ENCODE peak calls at places on chromosomes 16 and 17, in five cellular contexts. C, P, M, D and A are unnamed samples. For H3K9me3, the result is how much of the 10 kb centered on the place peaks cover.

GRCh38 chr17:79615926-79616325 is 5.1 kb upstream of the RBFOX3 start:
- DNase-seq in C (no peak), P (no peak), M (no peak), D (no peak), A (no peak)

GRCh38 chr17:76868176-76868668 is at the start of gene MGAT5B:
- DNase-seq in C (peak), P (peak), M (peak), D (peak), A (peak)

GRCh38 chr17:76444518-76445311 is 8.2 kb downstream of the UBE2O start:
- DNase-seq in C (no peak), P (no peak), M (no peak), D (no peak), A (peak)

GRCh38 chr16:2226918-2227317 is 3.5 kb downstream of the E4F1 start:
- DNase-seq in C (no peak), P (no peak), M (no peak), D (no peak), A (no peak)

GRCh38 chr17:77464988-77465357 is 324.2 kb downstream of the SEC14L1 start:
- DNase-seq in C (no peak), P (no peak), M (no peak), D (no peak), A (no peak)

GRCh38 chr17:58330997-58331814 is 2.6 kb upstream of the TSPOAP1 start:
- DNase-seq in C (peak), P (no peak), M (peak), D (peak), A (no peak)

GRCh38 chr17:77068915-77069314 is 71.9 kb upstream of the SEC14L1 start:
- DNase-seq in C (no peak), P (no peak), M (no peak), D (no peak), A (no peak)

GRCh38 chr17:29400818-29401217 is 10.7 kb downstream of the TAOK1 start:
- DNase-seq in C (no peak), P (no peak), M (no peak), D (no peak), A (no peak)

GRCh38 chr16:23072084-23072599 is 77.1 kb downstream of the USP31 start:
- DNase-seq in C (no peak), P (no peak), M (peak), D (no peak), A (no peak)

GRCh38 chr17:2150871-2151270 is 96.0 kb downstream of the HIC1 start:
- DNase-seq in C (no peak), P (no peak), M (no peak), D (no peak), A (no peak)

GRCh38 chr16:47004652-47005051 is 31.2 kb upstream of the DNAJA2 start:
- DNase-seq in C (no peak), P (no peak), M (no peak), D (no peak), A (no peak)

GRCh38 chr16:80912651-80913050 is 94.0 kb downstream of the CMC2 start:
- DNase-seq in C (no peak), P (no peak), M (no peak), D (no peak), A (no peak)

GRCh38 chr17:76138234-76138895 is 2.7 kb downstream of the FOXJ1 start:
- DNase-seq in C (no peak), P (peak), M (no peak), D (no peak), A (no peak)

GRCh38 chr17:79495665-79496064 is 115.2 kb downstream of the RBFOX3 start:
- DNase-seq in C (no peak), P (peak), M (no peak), D (no peak), A (no peak)

GRCh38 chr17:7884581-7885356 is 3.8 kb upstream of the CHD3 start:
- DNase-seq in C (peak), P (no peak), M (peak), D (no peak), A (peak)

GRCh38 chr17:45155483-45155882 is 6.2 kb upstream of the HEXIM2 start:
- DNase-seq in C (no peak), P (no peak), M (no peak), D (no peak), A (no peak)

GRCh38 chr17:51120739-51121619 is at the start of gene SPAG9:
- DNase-seq in C (peak), P (peak), M (peak), D (peak), A (peak)

GRCh38 chr16:50467943-50468748 is 80.0 kb upstream of the NKD1 start:
- DNase-seq in C (peak), P (peak), M (peak), D (no peak), A (peak)

GRCh38 chr17:10198509-10199249 is at the start of gene GAS7:
- DNase-seq in C (peak), P (peak), M (peak), D (no peak), A (no peak)

GRCh38 chr17:75645889-75646625 is 12.8 kb downstream of the SMIM5 start:
- DNase-seq in C (no peak), P (no peak), M (peak), D (peak), A (no peak)

GRCh38 chr17:63573634-63574033 is 23.4 kb downstream of the DCAF7 start:
- DNase-seq in C (no peak), P (no peak), M (no peak), D (no peak), A (peak)

GRCh38 chr16:57815987-57816745 is 13.9 kb upstream of the KIFC3 start:
- DNase-seq in C (no peak), P (peak), M (peak), D (peak), A (no peak)

GRCh38 chr17:2545393-2545792 is 33.7 kb upstream of the METTL16 start:
- DNase-seq in C (no peak), P (peak), M (peak), D (peak), A (no peak)

GRCh38 chr17:45301674-45302073 is 15.1 kb downstream of the MAP3K14 start:
- DNase-seq in C (no peak), P (no peak), M (no peak), D (no peak), A (no peak)

GRCh38 chr17:78101112-78101511 is 27.4 kb downstream of the TMC6 start:
- DNase-seq in C (no peak), P (no peak), M (no peak), D (no peak), A (no peak)

GRCh38 chr17:60677308-60678117 is at the start of gene BCAS3:
- DNase-seq in C (peak), P (peak), M (peak), D (peak), A (peak)

DNA sequence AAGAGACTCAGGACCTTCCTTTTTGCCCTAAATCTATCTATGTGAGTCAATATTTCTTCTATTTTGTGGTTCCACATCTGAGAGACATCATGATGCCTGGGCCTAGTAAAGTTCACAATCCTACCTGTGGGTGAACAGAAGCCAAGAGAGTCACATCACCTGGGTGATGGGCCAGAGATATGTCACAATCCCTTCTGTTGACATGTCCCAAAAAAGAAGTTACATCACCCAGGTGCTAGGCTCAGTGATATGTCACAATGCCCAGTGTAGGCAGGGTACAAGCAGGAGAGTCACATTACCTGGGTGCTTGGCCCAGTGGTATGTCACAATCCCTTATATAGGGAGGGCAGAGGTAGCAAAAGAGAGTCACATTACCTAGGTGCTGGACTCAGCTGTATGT is 2101.9 kb downstream of the TP53TG3F start:
- DNase-seq in C (no peak), P (no peak), M (no peak), D (no peak), A (no peak)
- H3K9me3 ChIP-seq in C (under half), P (under half), M (half or more), D (under half), A (under half)

DNA sequence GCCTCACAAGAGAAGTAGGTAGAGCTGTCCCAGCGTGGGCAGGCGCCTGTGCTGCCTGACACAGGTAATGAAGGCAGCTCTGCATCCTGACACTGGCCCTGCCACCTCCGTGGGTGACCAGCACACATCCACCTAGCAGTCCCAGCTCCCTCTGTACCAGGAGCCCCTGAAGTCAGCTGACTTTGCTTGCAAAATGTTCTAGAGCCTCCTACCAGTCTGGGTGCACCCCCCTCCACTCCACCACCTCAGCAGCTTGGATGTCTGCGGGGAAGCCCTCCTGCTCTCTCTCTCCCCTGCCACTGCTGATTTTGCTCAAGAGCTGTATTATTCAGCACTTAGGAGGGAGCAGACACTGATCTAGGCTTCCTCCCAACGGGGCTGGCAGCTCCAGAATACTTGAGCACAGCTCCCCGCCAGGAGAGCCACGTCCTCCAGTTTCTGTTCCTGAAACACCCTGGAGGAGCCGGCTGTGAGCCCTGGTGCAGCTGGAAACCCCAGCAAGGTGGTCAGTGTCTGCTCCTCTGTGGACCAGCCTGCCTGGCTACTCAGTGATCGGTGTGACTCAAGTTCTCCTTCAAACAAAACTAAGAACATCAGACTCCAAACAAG is 1.0 kb downstream of the RNF166 start:
- DNase-seq in C (peak), P (no peak), M (peak), D (no peak), A (no peak)
- H3K4me3 ChIP-seq in C (peak), P (peak), M (peak), D (peak), A (peak)

DNA sequence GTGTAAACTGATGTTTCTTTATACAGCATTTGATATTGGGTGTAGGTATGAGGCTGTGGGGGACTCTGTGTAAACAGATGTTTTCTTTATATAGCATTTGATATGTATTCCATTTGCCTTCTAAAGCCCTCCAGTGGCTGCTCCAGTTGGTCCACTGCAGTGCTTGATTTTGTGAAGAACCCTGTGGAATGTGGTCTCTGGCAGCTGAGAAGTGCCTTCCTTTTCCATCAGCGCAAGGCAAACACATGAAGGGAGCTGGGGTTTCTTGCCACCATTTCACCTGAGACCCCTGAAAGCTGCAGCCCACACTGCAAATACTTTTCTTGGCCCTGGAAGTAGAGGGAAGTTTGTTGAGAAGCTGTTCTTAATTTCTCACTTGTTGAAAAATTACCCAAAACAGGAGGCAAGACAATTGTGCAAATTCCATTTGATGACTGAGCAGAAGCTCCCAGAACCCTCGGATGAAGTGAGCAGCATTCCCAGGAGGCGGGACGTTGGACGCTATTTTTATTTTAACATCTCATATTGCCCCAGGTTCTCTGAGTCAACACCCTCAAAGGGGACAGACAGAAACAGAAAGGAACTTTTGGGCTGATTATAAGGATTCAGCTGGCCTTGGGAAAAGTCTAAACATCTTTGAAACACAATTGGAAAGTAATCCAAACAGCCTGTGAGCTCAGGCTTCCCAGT is 158.5 kb upstream of the RPH3AL start:
- DNase-seq in C (no peak), P (no peak), M (no peak), D (no peak), A (no peak)
- H3K9me3 ChIP-seq in C (under half), P (under half), M (under half), D (under half), A (under half)

DNA sequence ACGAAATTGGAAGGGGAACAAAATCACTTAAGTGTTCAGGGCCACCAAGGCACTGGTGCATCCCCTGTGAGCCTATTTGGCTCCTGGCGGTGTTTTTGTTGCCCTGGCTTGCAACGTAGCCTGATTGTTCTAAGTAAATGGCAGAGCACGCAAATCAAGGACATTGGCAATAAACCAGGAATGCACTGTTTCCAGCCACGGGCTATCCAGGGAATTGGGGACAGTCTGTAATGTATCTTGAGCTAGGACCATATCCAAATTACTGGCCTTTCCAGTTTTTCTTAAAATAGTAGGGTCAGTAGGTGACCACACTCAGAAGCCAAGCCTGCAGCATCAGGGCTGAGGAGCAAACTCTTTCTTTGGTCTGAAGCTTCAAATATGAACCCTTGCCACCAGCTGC is 734.0 kb downstream of the MAF start:
- DNase-seq in C (no peak), P (no peak), M (no peak), D (no peak), A (no peak)
- H3K4me3 ChIP-seq in C (no peak), P (no peak), M (no peak), D (no peak), A (no peak)

DNA sequence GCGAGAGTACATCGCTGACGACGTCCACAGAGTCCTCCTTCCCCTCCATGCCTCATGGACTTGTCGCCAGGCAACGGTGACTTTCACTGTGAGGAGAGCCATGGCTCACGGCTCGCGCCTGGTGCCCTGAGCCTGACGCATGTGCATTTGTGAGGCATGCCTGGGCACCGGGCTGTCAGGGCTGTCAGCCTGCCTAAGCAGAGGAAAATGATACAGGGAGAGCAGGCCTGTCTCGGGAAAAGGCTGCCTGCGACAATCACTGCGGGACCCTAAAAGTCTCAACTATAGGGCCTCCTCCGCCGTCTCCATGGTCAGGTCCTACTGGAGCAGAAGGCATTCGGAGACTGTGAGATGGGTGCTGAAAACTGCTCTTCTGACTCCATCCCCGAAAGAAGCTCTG is 135.5 kb upstream of the WSB1 start:
- DNase-seq in C (no peak), P (no peak), M (no peak), D (no peak), A (no peak)
- H3K9me3 ChIP-seq in C (under half), P (under half), M (under half), D (under half), A (under half)

DNA sequence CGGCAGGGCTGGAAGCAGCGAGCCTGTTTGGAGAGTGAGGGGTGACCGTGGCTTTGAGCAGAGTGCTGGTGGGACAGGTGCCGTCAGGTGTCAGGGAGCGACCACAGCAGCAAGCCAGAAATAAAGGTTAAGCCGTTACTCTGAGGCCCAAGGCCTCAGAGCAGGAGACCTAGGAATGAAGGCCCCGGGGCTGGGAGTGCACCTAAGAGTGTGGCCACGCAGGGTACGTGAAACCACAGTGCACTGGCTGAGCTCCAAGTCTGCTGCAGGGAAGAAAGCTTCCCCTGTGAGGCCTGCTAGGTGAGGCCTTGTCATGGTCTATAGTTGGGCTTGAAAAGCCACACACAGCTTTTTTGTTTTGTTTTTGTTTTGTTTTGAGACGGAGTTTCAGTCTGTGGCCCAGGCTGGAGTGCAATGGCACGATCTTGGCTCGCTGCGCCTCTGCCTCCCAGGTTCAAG is 8.7 kb downstream of the CLUAP1 start:
- DNase-seq in C (peak), P (no peak), M (peak), D (no peak), A (no peak)
- H3K4me3 ChIP-seq in C (no peak), P (no peak), M (no peak), D (no peak), A (no peak)

GRCh38 chr17:81737947-81738800 is 26.1 kb downstream of the SLC25A10 start:
- DNase-seq in C (no peak), P (no peak), M (no peak), D (no peak), A (no peak)
- H3K9me3 ChIP-seq in C (under half), P (under half), M (under half), D (under half), A (under half)